ENCODE peak calls at places on chromosomes 13 and 19, in six cellular contexts. F is GM23248, Y is SK-N-SH, S is neural progenitor cell, Z is PC-3, I is HCT116. L is an unnamed sample.

GRCh38 chr19:21610787-21611186 is 105.4 kb downstream of the ZNF429 start:
- DNase-seq in I (no peak), F (no peak), S (no peak), Z (no peak), Y (no peak), L (no peak)

GRCh38 chr13:39410089-39410901 is 192.7 kb downstream of the LHFPL6 start:
- DNase-seq in Z (no peak), F (peak; percentile 76), Y (no peak), S (no peak), I (no peak), L (no peak)

GRCh38 chr19:40279120-40279551 is 6.0 kb downstream of the AKT2 start:
- DNase-seq in F (peak; percentile 81), S (no peak), I (no peak), Z (no peak), Y (peak; percentile 15), L (no peak)

GRCh38 chr13:81606074-81606473 is 1265.1 kb upstream of the SPRY2 start:
- DNase-seq in Y (no peak), Z (no peak), I (no peak), F (no peak), S (no peak), L (no peak)

GRCh38 chr13:102903659-102904407 is 58.0 kb downstream of the ERCC5 start:
- DNase-seq in I (no peak), Y (peak; percentile 28), S (peak; percentile 28), F (peak; percentile 45), Z (peak; percentile 56), L (no peak)

GRCh38 chr13:43872181-43872580 is 7.4 kb downstream of the CCDC122 start:
- DNase-seq in F (no peak), Y (no peak), I (no peak), Z (no peak), S (no peak), L (no peak)

GRCh38 chr19:13808856-13809255 is 13.6 kb downstream of the ZSWIM4 start:
- DNase-seq in Y (no peak), S (no peak), I (no peak), F (no peak), Z (no peak), L (no peak)

GRCh38 chr19:43641333-43641732 is 1.7 kb upstream of the CADM4 start:
- DNase-seq in I (no peak), S (no peak), F (no peak), Z (no peak), Y (no peak), L (no peak)

GRCh38 chr13:42239644-42240043 is 32.3 kb upstream of the AKAP11 start:
- DNase-seq in Z (peak; percentile 43), S (no peak), F (peak; percentile 10), I (no peak), Y (no peak), L (no peak)

GRCh38 chr13:38872693-38873092 is 117.9 kb downstream of the STOML3 start:
- DNase-seq in Y (peak; percentile 41), S (peak; percentile 76), F (peak; percentile 47), I (peak; percentile 42), Z (peak; percentile 55), L (peak; percentile 73)

GRCh38 chr19:12156254-12157058 is at the start of gene ZNF625:
- DNase-seq in F (peak; percentile 77), I (no peak), Y (peak; percentile 97), S (peak; percentile 97), Z (peak; percentile 91), L (peak; percentile 47)

GRCh38 chr13:25215253-25215575 is 43.1 kb upstream of the AMER2 start:
- DNase-seq in Y (no peak), S (no peak), Z (no peak), F (no peak), I (no peak), L (no peak)

GRCh38 chr19:54469496-54469934 is 3.6 kb downstream of the CDC42EP5 start:
- DNase-seq in F (no peak), I (no peak), S (no peak), Y (no peak), Z (no peak), L (no peak)

GRCh38 chr13:57748096-57748495 is 116.6 kb downstream of the PCDH17 start:
- DNase-seq in I (no peak), F (no peak), S (no peak), Y (no peak), Z (peak; percentile 6), L (no peak)

GRCh38 chr19:2315818-2316353 is 7.9 kb upstream of the LINGO3 start:
- DNase-seq in S (peak; percentile 86), Z (peak; percentile 46), F (peak; percentile 72), Y (peak; percentile 95), I (no peak), L (peak; percentile 32)

GRCh38 chr19:45152504-45153338 is 8.1 kb downstream of the NKPD1 start:
- DNase-seq in Z (no peak), Y (peak; percentile 80), I (no peak), F (peak; percentile 65), S (peak; percentile 85), L (no peak)

GRCh38 chr13:40974460-40975407 is 44.4 kb downstream of the ELF1 start:
- DNase-seq in S (peak; percentile 66), Z (peak; percentile 37), F (peak; percentile 51), I (peak; percentile 23), Y (no peak), L (peak; percentile 43)

DNA sequence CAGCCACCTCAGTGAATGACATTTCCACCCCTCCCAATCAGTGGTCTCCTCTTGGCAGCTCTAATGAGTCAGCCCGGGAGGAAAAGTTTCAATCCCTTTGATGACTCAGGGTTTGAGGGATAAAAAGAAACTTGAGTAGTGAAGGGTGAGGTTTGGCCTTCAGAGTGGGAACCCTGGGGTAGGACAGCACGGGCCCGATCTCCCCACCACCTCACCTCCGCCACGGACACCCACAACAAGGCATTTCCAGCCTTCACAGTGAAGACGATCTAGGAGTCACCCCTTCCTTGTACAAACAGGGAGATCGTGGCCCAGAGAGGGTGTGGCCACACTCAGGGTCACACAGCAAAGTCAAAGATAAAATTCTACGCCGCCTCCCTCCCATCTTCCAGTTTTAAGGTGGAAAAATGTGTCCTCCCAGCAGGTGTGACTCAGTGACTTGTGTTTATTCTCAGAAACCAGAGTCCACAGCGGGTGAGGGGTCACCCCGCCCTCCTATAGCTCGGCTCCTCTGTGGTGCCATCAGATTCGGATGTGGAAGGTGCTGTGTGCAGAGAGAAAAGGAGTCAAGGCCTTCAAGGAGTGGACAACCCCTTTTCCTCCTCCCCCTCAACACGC is 12.3 kb downstream of the CIB3 start:
- DNase-seq in S (no peak), I (peak; percentile 95), Z (peak; percentile 98), F (peak; percentile 83), Y (no peak), L (no peak)
- H3K9ac ChIP-seq in S (no peak overlapping the region), I (peak overlapping the region; percentile 50), Z (peak overlapping the region; percentile 84), F (no peak overlapping the region), Y (no peak overlapping the region), L (no peak overlapping the region)

GRCh38 chr13:47621931-47622330 is 379.1 kb downstream of the SUCLA2 start:
- DNase-seq in Z (peak; percentile 51), I (no peak), Y (no peak), F (peak; percentile 46), S (no peak), L (no peak)
- TF ChIP-seq EZH2phosphoT487 in Z (no peak), I (no peak), Y (no peak), F (no peak), S (no peak), L (no peak)

DNA sequence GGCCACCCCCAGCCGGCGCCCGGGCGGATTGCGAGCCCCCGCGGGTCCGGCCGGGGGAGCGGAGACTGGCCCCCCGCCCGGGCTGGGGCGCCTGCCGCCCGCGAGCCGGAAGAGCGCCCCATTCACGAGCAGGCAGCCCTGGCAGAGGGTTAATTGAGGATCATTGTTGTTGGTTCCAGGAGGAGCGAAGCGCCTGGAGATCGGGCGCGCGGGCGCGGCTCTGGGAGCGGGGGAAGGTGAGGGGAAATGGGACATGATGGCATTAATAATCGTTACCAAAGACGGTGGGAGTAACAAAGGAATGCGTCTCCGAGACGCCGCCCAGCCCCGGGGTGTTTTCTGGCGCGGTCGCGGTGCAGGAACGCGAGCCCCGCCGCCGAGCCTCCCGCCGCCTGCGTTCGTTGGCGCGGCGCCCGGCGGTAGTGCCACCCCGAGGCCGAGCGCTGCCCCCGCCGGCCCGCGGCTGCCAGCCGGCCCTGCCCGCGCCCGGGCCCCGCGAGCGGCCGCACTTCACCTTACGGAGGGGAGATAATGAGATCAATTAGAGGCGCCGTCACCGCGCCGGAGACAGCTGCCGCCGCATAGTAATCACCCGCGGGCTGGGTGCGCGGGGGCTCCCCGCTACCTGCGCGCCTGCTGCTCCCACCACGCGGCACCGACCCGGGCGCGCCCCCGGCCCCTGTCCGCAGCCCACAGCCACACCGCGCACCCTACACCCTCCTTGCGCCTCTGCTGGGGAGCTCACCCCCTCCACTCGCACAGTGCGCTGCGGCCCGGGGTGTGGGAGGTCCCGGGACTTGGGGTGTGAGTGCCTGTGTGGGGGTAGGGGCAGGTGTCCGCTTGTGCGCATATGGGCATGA is 2.8 kb downstream of the ZNF536 start:
- DNase-seq in S (peak; percentile 54), Y (peak; percentile 85), F (peak; percentile 14), I (no peak), Z (no peak), L (no peak)
- H3K9ac ChIP-seq in S (no peak overlapping the region), Y (no peak overlapping the region), F (no peak overlapping the region), I (no peak overlapping the region), Z (no peak overlapping the region), L (no peak overlapping the region)

GRCh38 chr13:51814825-51815650 is 11.1 kb upstream of the DHRS12 start:
- DNase-seq in S (peak; percentile 76), F (peak; percentile 66), I (peak; percentile 60), Z (peak; percentile 79), Y (peak; percentile 79), L (peak; percentile 69)
- TF ChIP-seq EZH2phosphoT487 in S (no peak), F (no peak), I (no peak), Z (no peak), Y (no peak), L (no peak)

DNA sequence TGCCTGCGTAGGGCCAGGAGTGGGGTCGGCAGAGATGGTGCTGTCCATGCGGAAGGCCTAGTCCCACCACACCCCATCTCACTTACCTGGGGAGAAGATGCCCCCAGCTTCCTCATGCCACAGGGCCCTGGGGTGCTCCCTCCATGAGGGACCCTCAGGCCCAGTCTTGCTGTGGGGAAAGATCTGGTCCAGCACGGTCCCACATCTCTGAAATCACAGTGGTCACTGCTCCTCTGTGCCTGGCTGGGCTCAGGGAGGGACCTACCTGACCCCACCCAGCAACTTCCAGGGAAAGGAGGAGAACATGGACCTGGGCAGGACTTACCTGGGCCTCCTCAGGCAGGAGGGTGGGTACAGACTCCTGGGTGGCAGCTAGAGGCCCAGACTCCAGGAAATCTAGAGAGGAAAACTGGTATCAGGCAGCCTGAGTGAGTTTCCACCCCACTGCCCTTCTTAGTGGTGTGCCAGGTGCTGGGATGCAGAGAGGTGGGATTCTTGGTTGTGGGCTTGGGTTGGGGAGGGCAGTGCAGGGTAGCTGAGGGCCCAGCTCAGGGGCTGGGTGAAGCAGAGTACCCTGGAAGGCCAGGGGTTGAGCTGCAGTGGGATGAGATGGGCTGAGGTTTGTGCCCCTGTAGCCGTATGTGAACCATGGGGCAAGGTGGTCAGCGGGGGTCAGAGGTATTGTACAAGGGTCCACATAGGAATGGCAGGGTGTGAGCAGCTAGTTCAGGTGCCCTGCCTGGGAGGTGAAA is 3.8 kb downstream of the MZF1 start:
- DNase-seq in F (no peak), I (no peak), Z (no peak), S (no peak), Y (no peak), L (no peak)
- H3K9ac ChIP-seq in F (no peak overlapping the region), I (no peak overlapping the region), Z (no peak overlapping the region), S (no peak overlapping the region), Y (no peak overlapping the region), L (no peak overlapping the region)

GRCh38 chr13:22372261-22372660 is 701.4 kb downstream of the FGF9 start:
- DNase-seq in S (no peak), Y (no peak), F (no peak), I (no peak), Z (no peak), L (no peak)

GRCh38 chr13:22369840-22370239 is 699.0 kb downstream of the FGF9 start:
- DNase-seq in I (no peak), Y (no peak), F (no peak), S (no peak), Z (no peak), L (no peak)

GRCh38 chr13:22369090-22369489 is 698.2 kb downstream of the FGF9 start:
- DNase-seq in Y (no peak), F (no peak), I (no peak), S (no peak), Z (no peak), L (no peak)
- TF ChIP-seq EZH2phosphoT487 in Y (no peak), F (no peak), I (no peak), S (no peak), Z (no peak), L (no peak)